ENCODE peak calls at places on chromosomes 11 and 22, in four cellular contexts. P is lower leg skin, X is left kidney, R is left lobe of liver. U is an unnamed sample.

GRCh38 chr11:3735827-3736226 is 61.5 kb downstream of the NUP98 start:
- DNase-seq in X (no peak), R (no peak), P (no peak), U (no peak)

GRCh38 chr11:95977534-95978174 is 53.7 kb upstream of the MTMR2 start:
- DNase-seq in P (no peak), R (no peak), X (peak; percentile 29), U (no peak)

GRCh38 chr11:129117595-129118350 is 74.4 kb downstream of the ARHGAP32 start:
- DNase-seq in X (peak; percentile 85), P (peak; percentile 28), R (no peak), U (no peak)

GRCh38 chr11:61171907-61172306 is 10.7 kb upstream of the VPS37C start:
- DNase-seq in R (no peak), P (no peak), X (no peak), U (no peak)

GRCh38 chr11:69569306-69570200 is 71.4 kb upstream of the CCND1 start:
- DNase-seq in R (peak; percentile 30), P (no peak), X (peak; percentile 38), U (no peak)

GRCh38 chr11:100925935-100926334 is 203.7 kb downstream of the PGR start:
- DNase-seq in R (no peak), P (no peak), X (no peak), U (no peak)

GRCh38 chr11:13889566-13890214 is 72.8 kb upstream of the SPON1 start:
- DNase-seq in R (no peak), P (no peak), X (peak; percentile 44), U (no peak)

GRCh38 chr11:71238285-71238875 is 14.0 kb downstream of the SHANK2 start:
- DNase-seq in P (no peak), R (peak; percentile 22), X (no peak), U (no peak)

GRCh38 chr11:35919244-35919643 is 24.6 kb upstream of the LDLRAD3 start:
- DNase-seq in P (no peak), R (no peak), X (no peak), U (no peak)

GRCh38 chr11:70371241-70371640 is 27.1 kb upstream of the CTTN start:
- DNase-seq in R (no peak), X (no peak), P (no peak), U (no peak)

GRCh38 chr22:50445071-50445879 is 29.6 kb downstream of the SBF1 start:
- DNase-seq in P (no peak), X (no peak), R (no peak), U (no peak)

GRCh38 chr11:125542709-125543108 is 26.6 kb upstream of the EI24 start:
- DNase-seq in R (no peak), P (no peak), X (no peak), U (no peak)

GRCh38 chr11:86435711-86436110 is 61.0 kb downstream of the CCDC81 start:
- DNase-seq in R (no peak), P (no peak), X (no peak), U (no peak)

GRCh38 chr11:100776212-100776896 is 89.3 kb downstream of the ARHGAP42 start:
- DNase-seq in R (no peak), P (no peak), X (peak; percentile 37), U (no peak)

GRCh38 chr22:45930324-45930723 is 46.6 kb downstream of the WNT7B start:
- DNase-seq in X (peak; percentile 77), R (no peak), P (no peak), U (no peak)

GRCh38 chr22:49848690-49849160 is 4.9 kb upstream of the ZBED4 start:
- DNase-seq in R (no peak), X (peak; percentile 20), P (no peak), U (no peak)

GRCh38 chr11:67373916-67374570 is 645 bp upstream of the CLCF1 start:
- DNase-seq in P (peak; percentile 77), R (peak; percentile 77), X (peak; percentile 91), U (peak; percentile 68)

GRCh38 chr11:69524291-69524882 is 42.9 kb downstream of the LINC01488 start:
- DNase-seq in P (no peak), R (no peak), X (peak; percentile 76), U (no peak)

GRCh38 chr22:35863432-35863831 is 145.8 kb downstream of the APOL5 start:
- DNase-seq in X (peak; percentile 30), R (no peak), P (no peak), U (peak; percentile 44)

GRCh38 chr11:65640483-65641207 is 2.7 kb downstream of the SIPA1 start:
- DNase-seq in X (peak; percentile 11), P (no peak), R (no peak), U (no peak)